ENCODE peak calls at places on chromosomes 3 and 15, in five cellular contexts. G, Z, D, A and F are unnamed samples.

GRCh38 chr15:101407439-101407838 is 82.1 kb downstream of the PCSK6 start:
- DNase-seq in A (no peak), G (no peak), D (no peak), Z (no peak), F (no peak)

GRCh38 chr3:25679166-25679565 is 14.5 kb upstream of the TOP2B start:
- DNase-seq in D (no peak), Z (no peak), G (no peak), A (peak), F (no peak)

GRCh38 chr3:59256233-59256632 is 206.4 kb upstream of the CFAP20DC start:
- DNase-seq in G (no peak), D (no peak), Z (no peak), A (no peak), F (no peak)

GRCh38 chr15:31434418-31435255 is 108.0 kb downstream of the KLF13 start:
- DNase-seq in Z (peak), A (no peak), D (peak), G (no peak), F (peak)

GRCh38 chr3:36124118-36124796 is 256.0 kb upstream of the STAC start:
- DNase-seq in D (no peak), G (peak), Z (no peak), A (peak), F (no peak)

GRCh38 chr3:56471771-56472170 is 3.5 kb upstream of the ERC2 start:
- DNase-seq in Z (no peak), A (no peak), D (no peak), G (no peak), F (no peak)

GRCh38 chr3:156547637-156548036 is 7.3 kb downstream of the SSR3 start:
- DNase-seq in D (no peak), G (no peak), Z (no peak), A (no peak), F (no peak)

GRCh38 chr15:65085990-65086679 is 9.6 kb downstream of the KBTBD13 start:
- DNase-seq in D (peak), Z (no peak), A (peak), G (peak), F (no peak)

GRCh38 chr3:89067736-89068135 is 39.7 kb upstream of the EPHA3 start:
- DNase-seq in Z (no peak), G (no peak), D (no peak), A (no peak), F (no peak)

GRCh38 chr15:90358124-90359033 is 6.3 kb downstream of the ZNF774 start:
- DNase-seq in D (peak), G (no peak), A (no peak), Z (no peak), F (no peak)

GRCh38 chr3:117997201-117998049 is 1037.2 kb downstream of the IGSF11 start:
- DNase-seq in D (peak), Z (peak), G (peak), A (peak), F (peak)

GRCh38 chr3:75042941-75043340 is 428.5 kb upstream of the CNTN3 start:
- DNase-seq in D (no peak), G (no peak), Z (no peak), A (no peak), F (no peak)

GRCh38 chr3:32077260-32078084 is 28.9 kb upstream of the GPD1L start:
- DNase-seq in D (peak), G (no peak), A (peak), Z (no peak), F (no peak)

GRCh38 chr3:155737844-155738460 is 6.9 kb downstream of the PLCH1 start:
- DNase-seq in Z (no peak), A (peak), D (peak), G (peak), F (no peak)

GRCh38 chr3:73508330-73508954 is 116.3 kb downstream of the PDZRN3 start:
- DNase-seq in G (peak), A (peak), D (peak), Z (peak), F (no peak)

GRCh38 chr3:129015388-129016105 is 14.4 kb downstream of the EFCC1 start:
- DNase-seq in D (peak), G (no peak), Z (no peak), A (no peak), F (peak)

GRCh38 chr3:7632305-7632704 is 771.4 kb downstream of the GRM7 start:
- DNase-seq in G (no peak), D (no peak), A (no peak), Z (no peak), F (no peak)

GRCh38 chr3:7637694-7638093 is 776.8 kb downstream of the GRM7 start:
- DNase-seq in G (no peak), D (no peak), Z (no peak), A (no peak), F (no peak)

GRCh38 chr3:7640787-7641186 is 779.9 kb downstream of the GRM7 start:
- DNase-seq in Z (no peak), D (no peak), G (no peak), A (no peak), F (no peak)

GRCh38 chr3:7638103-7638502 is 777.2 kb downstream of the GRM7 start:
- DNase-seq in A (no peak), Z (no peak), G (no peak), D (no peak), F (no peak)
- TF ChIP-seq POLR2AphosphoS5 in A (no peak), Z (no peak), G (no peak), D (no peak), F (no peak)

DNA sequence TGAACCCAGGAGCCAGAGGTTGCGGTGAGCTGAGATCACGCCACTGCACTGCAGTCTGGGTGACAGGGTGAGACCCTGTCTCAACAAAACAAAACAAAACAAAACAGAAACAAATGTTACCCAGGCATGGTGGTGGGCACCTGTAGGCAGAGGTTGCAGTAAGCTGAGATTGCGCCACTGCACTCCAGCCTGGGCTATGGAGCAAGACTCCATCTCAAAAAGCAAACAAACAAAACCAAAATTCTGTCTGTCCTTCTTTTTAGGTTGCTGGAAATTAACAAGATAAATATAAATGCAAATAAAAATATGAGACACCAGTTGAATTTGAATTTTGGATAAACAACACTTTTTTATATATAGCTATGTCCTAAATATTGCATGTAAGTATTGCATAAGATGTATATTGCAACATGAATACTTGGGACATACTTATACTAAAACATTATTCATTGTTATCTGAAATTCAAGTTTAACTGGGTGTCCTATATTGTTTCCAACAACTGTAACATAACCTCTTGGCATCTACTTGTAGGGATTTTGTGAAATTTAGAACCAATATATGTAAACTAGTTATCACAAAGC is 4.7 kb upstream of the CEP97 start:
- DNase-seq in D (no peak), G (no peak), A (no peak), Z (no peak), F (no peak)
- TF ChIP-seq POLR2AphosphoS5 in D (no peak), G (no peak), A (no peak), Z (no peak), F (no peak)

DNA sequence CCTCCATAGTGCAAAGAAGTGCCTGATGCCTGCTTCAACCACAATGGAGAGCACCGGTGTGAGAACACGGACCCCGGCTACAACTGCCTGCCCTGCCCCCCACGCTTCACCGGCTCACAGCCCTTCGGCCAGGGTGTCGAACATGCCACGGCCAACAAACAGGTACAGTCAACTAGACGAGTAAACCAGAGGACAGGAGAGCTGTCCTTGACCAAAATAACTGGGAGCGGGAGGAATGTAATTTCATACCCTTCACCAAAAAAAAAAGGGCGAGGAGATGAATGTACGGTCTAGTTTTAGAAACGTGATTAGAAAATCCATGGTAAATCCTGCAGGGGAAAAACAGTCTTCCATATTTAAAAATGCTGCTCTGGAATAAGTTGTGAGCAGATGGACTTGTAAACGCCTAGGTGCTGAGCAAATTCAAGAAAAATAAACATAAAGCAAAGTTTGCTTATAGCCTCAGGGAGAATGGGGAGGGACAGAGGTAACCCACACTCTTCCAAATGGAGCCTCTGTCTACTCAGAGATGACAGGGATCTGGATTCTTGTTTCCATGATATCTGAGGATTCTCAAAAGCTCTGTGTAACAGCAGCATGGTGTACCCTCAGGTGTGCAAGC is 8.4 kb downstream of the THBS1 start:
- DNase-seq in D (no peak), Z (no peak), G (no peak), A (no peak), F (no peak)
- TF ChIP-seq POLR2AphosphoS5 in D (no peak), Z (no peak), G (no peak), A (no peak), F (peak)

GRCh38 chr15:75694241-75695182 is 18.1 kb downstream of the CSPG4 start:
- DNase-seq in D (peak), A (peak), G (no peak), Z (peak), F (peak)
- TF ChIP-seq POLR2AphosphoS5 in D (peak), A (no peak), G (no peak), Z (peak), F (peak)

DNA sequence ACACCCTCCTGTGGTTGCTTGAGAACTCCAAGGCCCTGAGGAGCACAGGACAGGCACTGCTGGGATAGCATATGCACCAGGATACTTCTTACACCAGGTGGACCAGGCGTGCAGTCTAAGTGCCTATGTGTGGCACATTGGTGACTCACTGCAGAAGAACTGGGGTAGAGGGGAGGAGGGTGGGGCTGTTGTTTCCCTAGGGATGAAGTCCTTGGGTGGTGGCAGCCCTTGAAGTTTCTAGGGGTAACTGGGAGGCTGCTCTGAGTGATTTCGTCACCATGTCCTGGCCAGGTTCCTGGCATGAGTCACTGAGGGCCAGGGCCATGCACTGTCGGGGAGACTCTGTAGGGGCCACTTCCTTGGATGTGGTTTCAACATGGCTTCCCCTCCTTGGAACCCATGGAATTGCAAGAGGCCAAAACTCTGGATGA is 15.9 kb downstream of the MYZAP start:
- DNase-seq in D (peak), Z (no peak), G (peak), A (peak), F (no peak)
- TF ChIP-seq POLR2AphosphoS5 in D (no peak), Z (peak), G (peak), A (no peak), F (no peak)

GRCh38 chr15:29452881-29453731 is 183.5 kb upstream of the NSMCE3 start:
- DNase-seq in A (no peak), Z (no peak), D (no peak), G (peak), F (no peak)

GRCh38 chr15:29455055-29455454 is 185.4 kb upstream of the NSMCE3 start:
- DNase-seq in Z (no peak), G (no peak), A (no peak), D (no peak), F (no peak)

GRCh38 chr15:29456255-29456654 is 186.6 kb upstream of the NSMCE3 start:
- DNase-seq in D (no peak), A (no peak), G (no peak), Z (no peak), F (no peak)

GRCh38 chr15:29455530-29455929 is 185.9 kb upstream of the NSMCE3 start:
- DNase-seq in A (no peak), D (no peak), G (no peak), Z (no peak), F (no peak)

GRCh38 chr15:29454506-29454905 is 184.9 kb upstream of the NSMCE3 start:
- DNase-seq in Z (no peak), A (no peak), G (no peak), D (no peak), F (no peak)
- TF ChIP-seq POLR2AphosphoS5 in Z (no peak), A (no peak), G (no peak), D (no peak), F (no peak)

DNA sequence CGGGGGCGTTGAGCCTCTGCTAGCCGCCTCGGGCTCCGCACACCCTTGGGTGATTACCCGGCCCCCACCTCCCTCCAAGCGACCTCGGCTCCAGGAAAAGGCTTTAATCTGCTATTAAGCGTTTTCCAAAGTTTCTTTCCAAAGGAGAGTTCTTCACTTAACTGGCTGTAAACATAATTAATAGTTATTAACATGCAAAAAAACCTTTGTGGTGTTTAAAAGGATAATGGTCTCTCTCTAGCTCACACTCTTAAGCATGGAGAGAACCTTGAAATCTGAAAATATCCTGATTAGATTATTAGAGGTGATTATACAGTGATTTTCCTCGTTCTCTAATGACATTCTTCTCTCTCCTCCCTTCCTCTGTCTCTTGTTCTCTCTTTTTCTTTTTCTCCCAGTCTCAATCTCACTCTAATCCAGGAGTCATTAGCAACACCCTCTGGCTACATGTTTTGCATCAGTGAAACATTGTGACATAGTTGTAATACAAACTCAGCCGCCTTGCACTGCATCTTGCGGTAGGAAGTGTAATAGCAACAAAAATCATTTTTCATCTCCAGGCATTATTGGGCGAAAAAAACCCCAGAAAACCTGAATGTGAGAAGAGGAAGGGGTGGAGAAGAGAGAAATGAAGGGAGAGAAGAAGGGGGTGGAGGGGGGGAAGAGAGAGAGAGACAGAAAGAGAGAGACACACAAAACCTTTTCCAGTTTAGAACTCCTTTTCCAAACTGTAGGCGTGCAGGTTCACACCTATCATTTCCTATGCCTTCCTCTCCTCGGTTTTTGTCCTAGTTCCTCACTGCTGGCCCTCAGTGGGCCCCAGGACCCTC is 24.4 kb downstream of the NR2F2 start:
- DNase-seq in G (no peak), Z (no peak), D (no peak), A (peak), F (no peak)
- TF ChIP-seq POLR2AphosphoS5 in G (no peak), Z (peak), D (peak), A (no peak), F (no peak)

DNA sequence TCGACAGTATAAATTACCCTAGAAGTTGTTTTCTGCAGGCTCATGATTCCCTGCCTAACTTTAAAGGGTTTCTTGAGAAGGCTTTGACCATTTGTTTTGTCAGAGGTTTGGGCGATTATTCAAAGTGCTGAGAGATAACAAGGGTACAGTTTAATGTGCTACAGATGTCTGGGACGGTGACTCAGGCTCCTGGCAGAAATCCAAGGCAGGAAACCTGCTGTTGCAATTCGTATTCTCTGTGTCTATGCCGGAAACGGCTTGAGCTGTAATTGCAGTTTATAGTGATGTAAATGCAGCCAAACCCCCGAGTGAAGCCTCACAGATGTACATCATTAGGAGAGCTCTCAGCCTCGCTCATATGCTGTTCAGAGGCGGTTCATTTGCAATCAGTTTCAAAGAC is 65.6 kb downstream of the SYNPR start:
- DNase-seq in G (peak), A (peak), D (peak), Z (no peak), F (no peak)
- TF ChIP-seq POLR2AphosphoS5 in G (no peak), A (no peak), D (no peak), Z (peak), F (peak)